ENCODE peak calls at places on chromosomes 7 and 10, in eight cellular contexts. H, S, V, N, X, F, Q and O are unnamed samples.

GRCh38 chr10:61857746-61858145 is 43.8 kb upstream of the ARID5B start:
- DNase-seq in Q (no peak), X (no peak), N (no peak), F (no peak), H (no peak), S (no peak), V (no peak), O (no peak)

GRCh38 chr7:140977351-140978140 is 37.2 kb downstream of the MRPS33 start:
- DNase-seq in S (no peak), H (no peak), Q (no peak), F (no peak), N (no peak), X (no peak), V (no peak), O (no peak)

GRCh38 chr10:121036431-121036830 is 185.3 kb downstream of the WDR11 start:
- DNase-seq in H (no peak), X (no peak), S (no peak), N (no peak), Q (no peak), F (no peak), V (no peak), O (no peak)

GRCh38 chr10:118981946-118982345 is 47.6 kb upstream of the NANOS1 start:
- DNase-seq in H (no peak), V (no peak), N (no peak), X (no peak), S (no peak), Q (peak; percentile 43), F (no peak), O (no peak)

GRCh38 chr10:103676851-103677417 is 178.4 kb downstream of the SH3PXD2A start:
- DNase-seq in S (peak; percentile 79), X (no peak), Q (peak; percentile 91), N (no peak), V (no peak), F (no peak), H (peak; percentile 95), O (no peak)

GRCh38 chr7:157402388-157402703 is 65.5 kb downstream of the DNAJB6 start:
- DNase-seq in X (no peak), N (no peak), F (no peak), S (no peak), Q (no peak), V (no peak), H (no peak), O (no peak)

GRCh38 chr7:87475359-87476178 is at the start of gene ABCB4:
- DNase-seq in H (no peak), S (peak; percentile 31), N (no peak), X (no peak), V (no peak), Q (peak; percentile 58), F (no peak), O (no peak)

GRCh38 chr10:30349967-30350735 is 1.1 kb upstream of the MTPAP start:
- DNase-seq in V (no peak), H (no peak), S (no peak), F (no peak), X (no peak), N (no peak), Q (no peak), O (no peak)

GRCh38 chr10:100979821-100980272 is 7.5 kb downstream of the MRPL43 start:
- DNase-seq in N (no peak), S (no peak), X (no peak), V (no peak), H (no peak), F (no peak), Q (peak; percentile 57), O (no peak)

GRCh38 chr7:97873606-97874005 is 1.4 kb upstream of the ASNS start:
- DNase-seq in F (no peak), V (no peak), X (no peak), H (no peak), Q (no peak), S (no peak), N (no peak), O (no peak)

GRCh38 chr10:21985541-21985940 is 18.0 kb downstream of the DNAJC1 start:
- DNase-seq in V (no peak), S (no peak), H (no peak), Q (no peak), F (no peak), N (no peak), X (no peak), O (no peak)

GRCh38 chr7:139679731-139680594 is 97.8 kb downstream of the HIPK2 start:
- DNase-seq in N (no peak), H (no peak), F (no peak), Q (no peak), S (peak; percentile 48), V (no peak), X (no peak), O (no peak)

GRCh38 chr7:101200504-101200861 is 353 bp downstream of the MOGAT3 start:
- DNase-seq in S (no peak), N (no peak), V (no peak), X (no peak), H (no peak), F (no peak), Q (no peak), O (no peak)

GRCh38 chr7:98418636-98419315 is 17.9 kb upstream of the BAIAP2L1 start:
- DNase-seq in H (peak; percentile 62), F (peak; percentile 23), V (no peak), N (no peak), S (peak; percentile 57), Q (no peak), X (no peak), O (peak; percentile 82)

GRCh38 chr7:52909935-52910334 is 125.5 kb upstream of the POM121L12 start:
- DNase-seq in H (no peak), S (no peak), F (no peak), N (no peak), V (no peak), X (no peak), Q (no peak), O (no peak)

GRCh38 chr7:135964791-135965190 is 12.4 kb downstream of the MTPN start:
- DNase-seq in V (no peak), Q (no peak), X (no peak), N (no peak), F (no peak), S (no peak), H (no peak), O (no peak)

GRCh38 chr7:107661081-107661864 is 645 bp downstream of the SLC26A4 start:
- DNase-seq in S (peak; percentile 61), N (no peak), Q (peak; percentile 57), X (no peak), H (no peak), F (peak; percentile 24), V (peak; percentile 12), O (no peak)

GRCh38 chr10:84296071-84296981 is 32.1 kb upstream of the CCSER2 start:
- DNase-seq in H (no peak), X (no peak), S (peak; percentile 40), F (no peak), Q (no peak), V (no peak), N (no peak), O (no peak)

GRCh38 chr7:55065079-55065478 is 46.3 kb downstream of the EGFR start:
- DNase-seq in N (no peak), Q (no peak), F (no peak), H (peak; percentile 85), S (peak; percentile 60), V (no peak), X (no peak), O (no peak)

GRCh38 chr10:25522946-25523608 is 348.3 kb downstream of the GPR158 start:
- DNase-seq in N (no peak), H (no peak), X (no peak), V (no peak), S (no peak), F (no peak), Q (no peak), O (peak; percentile 19)

GRCh38 chr10:118551535-118552100 is 43.8 kb downstream of the PRLHR start:
- DNase-seq in V (no peak), H (no peak), F (no peak), Q (no peak), X (no peak), S (no peak), N (no peak), O (no peak)

GRCh38 chr10:5775705-5776104 is 37.5 kb downstream of the GDI2 start:
- DNase-seq in F (peak; percentile 63), H (no peak), X (no peak), Q (no peak), V (no peak), S (peak; percentile 32), N (peak; percentile 40), O (no peak)

GRCh38 chr7:44112231-44112996 is 8.3 kb downstream of the AEBP1 start:
- DNase-seq in V (no peak), S (no peak), N (no peak), Q (no peak), H (no peak), F (no peak), X (no peak), O (peak; percentile 83)

GRCh38 chr7:117784315-117784714 is 88.9 kb downstream of the CTTNBP2 start:
- DNase-seq in V (no peak), F (no peak), N (no peak), Q (no peak), H (no peak), S (no peak), X (no peak), O (no peak)

GRCh38 chr7:13879994-13880686 is 109.3 kb downstream of the ETV1 start:
- DNase-seq in V (no peak), S (no peak), X (no peak), Q (no peak), H (no peak), N (no peak), F (no peak), O (no peak)

GRCh38 chr10:59675812-59676211 is 33.8 kb downstream of the SLC16A9 start:
- DNase-seq in F (no peak), S (no peak), X (no peak), V (no peak), H (no peak), Q (no peak), N (no peak), O (peak; percentile 28)

GRCh38 chr10:31064334-31064733 is 32.7 kb upstream of the ZNF438 start:
- DNase-seq in H (no peak), N (no peak), Q (no peak), V (no peak), F (no peak), S (no peak), X (no peak), O (no peak)

GRCh38 chr7:43625453-43625852 is 42.5 kb downstream of the STK17A start:
- DNase-seq in N (no peak), S (no peak), F (peak; percentile 18), Q (no peak), H (no peak), V (no peak), X (peak; percentile 31), O (no peak)